ENCODE peak calls at places on chromosomes 16 and 17, in ten cellular contexts. One of them, this sample, is unnamed.

GRCh38 chr17:74527756-74528155 is 3.5 kb downstream of the CD300LB start:
- DNase-seq in cardiac fibroblast: no peak
- DNase-seq in progenitor cell of endocrine pancreas: no peak
- DNase-seq in endodermal cell: no peak
- DNase-seq in fibroblast of mammary gland: no peak
- DNase-seq in CD8-positive, alpha-beta T cell: peak
- DNase-seq in pancreas: no peak
- DNase-seq in transverse colon: no peak
- DNase-seq in uterus: no peak
- DNase-seq in GM13976: no peak
- DNase-seq in this sample: no peak

GRCh38 chr16:85104147-85104546 is 8.1 kb downstream of the CIBAR2 start:
- DNase-seq in cardiac fibroblast: no peak
- DNase-seq in progenitor cell of endocrine pancreas: no peak
- DNase-seq in endodermal cell: peak
- DNase-seq in fibroblast of mammary gland: no peak
- DNase-seq in CD8-positive, alpha-beta T cell: no peak
- DNase-seq in pancreas: no peak
- DNase-seq in transverse colon: no peak
- DNase-seq in uterus: no peak
- DNase-seq in GM13976: no peak
- DNase-seq in this sample: no peak

GRCh38 chr17:12362853-12363252 is 302.8 kb upstream of the MYOCD start:
- DNase-seq in cardiac fibroblast: peak
- DNase-seq in progenitor cell of endocrine pancreas: no peak
- DNase-seq in endodermal cell: no peak
- DNase-seq in fibroblast of mammary gland: no peak
- DNase-seq in CD8-positive, alpha-beta T cell: no peak
- DNase-seq in pancreas: no peak
- DNase-seq in transverse colon: no peak
- DNase-seq in uterus: no peak
- DNase-seq in GM13976: no peak
- DNase-seq in this sample: no peak

GRCh38 chr17:17416400-17417360 is 60.1 kb upstream of the MED9 start:
- DNase-seq in cardiac fibroblast: peak
- DNase-seq in progenitor cell of endocrine pancreas: no peak
- DNase-seq in endodermal cell: peak
- DNase-seq in fibroblast of mammary gland: peak
- DNase-seq in CD8-positive, alpha-beta T cell: peak
- DNase-seq in pancreas: no peak
- DNase-seq in transverse colon: no peak
- DNase-seq in uterus: no peak
- DNase-seq in GM13976: no peak
- DNase-seq in this sample: no peak

GRCh38 chr16:81786321-81786720 is 7.2 kb downstream of the PLCG2 start:
- DNase-seq in cardiac fibroblast: peak
- DNase-seq in progenitor cell of endocrine pancreas: no peak
- DNase-seq in endodermal cell: peak
- DNase-seq in fibroblast of mammary gland: no peak
- DNase-seq in CD8-positive, alpha-beta T cell: no peak
- DNase-seq in pancreas: no peak
- DNase-seq in transverse colon: no peak
- DNase-seq in uterus: no peak
- DNase-seq in GM13976: no peak
- DNase-seq in this sample: no peak

GRCh38 chr17:32943206-32943605 is 15.3 kb downstream of the TMEM98 start:
- DNase-seq in cardiac fibroblast: peak
- DNase-seq in progenitor cell of endocrine pancreas: no peak
- DNase-seq in endodermal cell: peak
- DNase-seq in fibroblast of mammary gland: no peak
- DNase-seq in CD8-positive, alpha-beta T cell: no peak
- DNase-seq in pancreas: peak
- DNase-seq in transverse colon: no peak
- DNase-seq in uterus: no peak
- DNase-seq in GM13976: no peak
- DNase-seq in this sample: no peak

GRCh38 chr16:12757546-12757945 is 46.1 kb downstream of the CPPED1 start:
- DNase-seq in cardiac fibroblast: no peak
- DNase-seq in progenitor cell of endocrine pancreas: no peak
- DNase-seq in endodermal cell: no peak
- DNase-seq in fibroblast of mammary gland: no peak
- DNase-seq in CD8-positive, alpha-beta T cell: no peak
- DNase-seq in pancreas: no peak
- DNase-seq in transverse colon: no peak
- DNase-seq in uterus: no peak
- DNase-seq in GM13976: no peak
- DNase-seq in this sample: no peak

GRCh38 chr17:836154-836553 is 54.0 kb downstream of the MRM3 start:
- DNase-seq in cardiac fibroblast: no peak
- DNase-seq in progenitor cell of endocrine pancreas: no peak
- DNase-seq in endodermal cell: no peak
- DNase-seq in fibroblast of mammary gland: peak
- DNase-seq in CD8-positive, alpha-beta T cell: no peak
- DNase-seq in pancreas: no peak
- DNase-seq in transverse colon: no peak
- DNase-seq in uterus: no peak
- DNase-seq in GM13976: no peak
- DNase-seq in this sample: no peak

GRCh38 chr17:79188048-79188447 is 113.4 kb downstream of the ENGASE start:
- DNase-seq in cardiac fibroblast: peak
- DNase-seq in progenitor cell of endocrine pancreas: peak
- DNase-seq in endodermal cell: peak
- DNase-seq in fibroblast of mammary gland: no peak
- DNase-seq in CD8-positive, alpha-beta T cell: no peak
- DNase-seq in pancreas: no peak
- DNase-seq in transverse colon: no peak
- DNase-seq in uterus: no peak
- DNase-seq in GM13976: peak
- DNase-seq in this sample: peak

DNA sequence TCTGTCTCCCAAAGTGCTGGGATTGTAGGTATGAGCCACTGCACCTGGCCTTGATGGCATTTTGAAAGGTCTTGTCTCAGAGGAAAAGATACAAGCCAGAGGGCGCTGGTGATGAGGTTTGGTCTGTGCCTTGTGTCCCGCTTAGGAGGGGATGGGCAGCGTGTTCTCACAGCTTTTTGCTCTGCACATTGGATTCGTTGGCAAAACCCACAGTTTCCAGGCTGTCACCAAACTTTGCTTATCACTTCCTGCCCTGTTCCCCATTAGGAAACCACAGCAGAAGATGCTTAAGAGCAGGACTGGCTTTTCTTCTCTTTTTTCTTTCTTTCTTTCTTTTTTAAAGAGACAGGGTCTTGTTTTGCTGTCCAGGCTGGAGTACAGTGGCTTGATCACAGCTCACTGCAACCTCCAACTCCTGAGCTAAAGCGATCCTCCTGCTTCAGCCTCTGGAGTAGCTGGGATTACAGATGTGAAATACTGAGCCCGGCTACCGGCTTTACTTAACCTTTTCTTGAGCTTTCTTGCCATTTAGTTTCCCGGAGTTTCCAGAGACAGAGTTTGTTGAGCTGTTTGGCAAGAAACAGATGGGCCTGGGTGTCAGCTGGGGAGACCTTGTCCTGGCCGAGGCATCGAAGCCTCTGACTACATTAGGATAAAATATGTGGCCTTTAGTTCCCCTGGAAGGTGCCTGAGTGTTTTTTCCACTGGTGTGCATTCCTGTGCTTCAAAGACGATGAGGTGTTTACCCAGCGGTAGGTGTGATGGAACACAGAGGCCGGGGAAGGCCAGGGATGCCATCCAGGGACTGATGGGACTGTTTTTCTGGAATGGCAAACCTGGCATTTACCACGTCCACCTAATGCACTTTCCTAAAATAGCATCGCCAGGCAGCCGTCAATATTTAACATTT is 112.9 kb downstream of the ABCC1 start:
- DNase-seq in cardiac fibroblast: no peak
- DNase-seq in progenitor cell of endocrine pancreas: no peak
- DNase-seq in endodermal cell: peak
- DNase-seq in fibroblast of mammary gland: no peak
- DNase-seq in CD8-positive, alpha-beta T cell: no peak
- DNase-seq in pancreas: no peak
- DNase-seq in transverse colon: peak
- DNase-seq in uterus: no peak
- DNase-seq in GM13976: peak
- DNase-seq in this sample: peak
- TF ChIP-seq CTCF in cardiac fibroblast: no peak
- TF ChIP-seq CTCF in progenitor cell of endocrine pancreas: no peak
- TF ChIP-seq CTCF in endodermal cell: peak
- TF ChIP-seq CTCF in fibroblast of mammary gland: no peak
- TF ChIP-seq CTCF in CD8-positive, alpha-beta T cell: no peak
- TF ChIP-seq CTCF in pancreas: no peak
- TF ChIP-seq CTCF in transverse colon: no peak
- TF ChIP-seq CTCF in uterus: no peak
- TF ChIP-seq CTCF in GM13976: no peak
- TF ChIP-seq CTCF in this sample: peak

GRCh38 chr16:64983983-64984382 is 137.9 kb downstream of the CDH11 start:
- DNase-seq in cardiac fibroblast: peak
- DNase-seq in progenitor cell of endocrine pancreas: no peak
- DNase-seq in endodermal cell: peak
- DNase-seq in fibroblast of mammary gland: peak
- DNase-seq in CD8-positive, alpha-beta T cell: no peak
- DNase-seq in pancreas: no peak
- DNase-seq in transverse colon: no peak
- DNase-seq in uterus: peak
- DNase-seq in GM13976: no peak
- DNase-seq in this sample: no peak
- TF ChIP-seq CTCF in cardiac fibroblast: peak
- TF ChIP-seq CTCF in progenitor cell of endocrine pancreas: peak
- TF ChIP-seq CTCF in endodermal cell: peak
- TF ChIP-seq CTCF in fibroblast of mammary gland: peak
- TF ChIP-seq CTCF in CD8-positive, alpha-beta T cell: no peak
- TF ChIP-seq CTCF in pancreas: no peak
- TF ChIP-seq CTCF in transverse colon: peak
- TF ChIP-seq CTCF in uterus: no peak
- TF ChIP-seq CTCF in GM13976: peak
- TF ChIP-seq CTCF in this sample: no peak

DNA sequence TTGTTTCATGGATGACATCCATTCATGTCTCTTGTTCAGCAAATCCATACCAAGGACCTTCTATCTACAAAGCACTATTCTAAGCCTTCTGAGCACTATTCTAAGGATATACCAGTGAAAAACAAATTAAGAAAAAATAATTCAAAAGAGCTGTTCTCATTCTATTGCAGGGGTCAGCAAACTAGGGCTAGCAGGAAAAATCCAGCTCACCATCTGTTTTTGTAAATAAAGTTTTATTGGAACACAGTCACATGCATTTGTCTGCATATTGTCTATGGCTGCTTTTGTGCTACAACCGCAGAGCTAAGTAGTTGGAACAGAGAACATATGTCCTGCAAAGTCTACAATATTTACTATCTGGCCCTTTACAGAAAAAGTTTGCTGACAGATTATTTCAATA is 222.7 kb upstream of the DYNLRB2 start:
- DNase-seq in cardiac fibroblast: no peak
- DNase-seq in progenitor cell of endocrine pancreas: no peak
- DNase-seq in endodermal cell: no peak
- DNase-seq in fibroblast of mammary gland: no peak
- DNase-seq in CD8-positive, alpha-beta T cell: no peak
- DNase-seq in pancreas: no peak
- DNase-seq in transverse colon: no peak
- DNase-seq in uterus: no peak
- DNase-seq in GM13976: no peak
- DNase-seq in this sample: no peak
- TF ChIP-seq CTCF in cardiac fibroblast: no peak
- TF ChIP-seq CTCF in progenitor cell of endocrine pancreas: no peak
- TF ChIP-seq CTCF in endodermal cell: no peak
- TF ChIP-seq CTCF in fibroblast of mammary gland: no peak
- TF ChIP-seq CTCF in CD8-positive, alpha-beta T cell: no peak
- TF ChIP-seq CTCF in pancreas: no peak
- TF ChIP-seq CTCF in transverse colon: no peak
- TF ChIP-seq CTCF in uterus: no peak
- TF ChIP-seq CTCF in GM13976: no peak
- TF ChIP-seq CTCF in this sample: no peak

GRCh38 chr17:19242926-19243325 is 5.8 kb downstream of the EPN2 start:
- DNase-seq in cardiac fibroblast: no peak
- DNase-seq in progenitor cell of endocrine pancreas: no peak
- DNase-seq in endodermal cell: no peak
- DNase-seq in fibroblast of mammary gland: no peak
- DNase-seq in CD8-positive, alpha-beta T cell: no peak
- DNase-seq in pancreas: no peak
- DNase-seq in transverse colon: no peak
- DNase-seq in uterus: no peak
- DNase-seq in GM13976: no peak
- DNase-seq in this sample: no peak

GRCh38 chr17:19242323-19242722 is 5.2 kb downstream of the EPN2 start:
- DNase-seq in cardiac fibroblast: no peak
- DNase-seq in progenitor cell of endocrine pancreas: no peak
- DNase-seq in endodermal cell: no peak
- DNase-seq in fibroblast of mammary gland: no peak
- DNase-seq in CD8-positive, alpha-beta T cell: no peak
- DNase-seq in pancreas: no peak
- DNase-seq in transverse colon: no peak
- DNase-seq in uterus: no peak
- DNase-seq in GM13976: no peak
- DNase-seq in this sample: no peak

GRCh38 chr17:19238167-19238505 is 970 bp downstream of the EPN2 start:
- DNase-seq in cardiac fibroblast: peak
- DNase-seq in progenitor cell of endocrine pancreas: peak
- DNase-seq in endodermal cell: peak
- DNase-seq in fibroblast of mammary gland: no peak
- DNase-seq in CD8-positive, alpha-beta T cell: no peak
- DNase-seq in pancreas: peak
- DNase-seq in transverse colon: peak
- DNase-seq in uterus: peak
- DNase-seq in GM13976: peak
- DNase-seq in this sample: peak

GRCh38 chr17:19239544-19239943 is 2.4 kb downstream of the EPN2 start:
- DNase-seq in cardiac fibroblast: no peak
- DNase-seq in progenitor cell of endocrine pancreas: no peak
- DNase-seq in endodermal cell: no peak
- DNase-seq in fibroblast of mammary gland: no peak
- DNase-seq in CD8-positive, alpha-beta T cell: no peak
- DNase-seq in pancreas: no peak
- DNase-seq in transverse colon: no peak
- DNase-seq in uterus: no peak
- DNase-seq in GM13976: no peak
- DNase-seq in this sample: no peak

DNA sequence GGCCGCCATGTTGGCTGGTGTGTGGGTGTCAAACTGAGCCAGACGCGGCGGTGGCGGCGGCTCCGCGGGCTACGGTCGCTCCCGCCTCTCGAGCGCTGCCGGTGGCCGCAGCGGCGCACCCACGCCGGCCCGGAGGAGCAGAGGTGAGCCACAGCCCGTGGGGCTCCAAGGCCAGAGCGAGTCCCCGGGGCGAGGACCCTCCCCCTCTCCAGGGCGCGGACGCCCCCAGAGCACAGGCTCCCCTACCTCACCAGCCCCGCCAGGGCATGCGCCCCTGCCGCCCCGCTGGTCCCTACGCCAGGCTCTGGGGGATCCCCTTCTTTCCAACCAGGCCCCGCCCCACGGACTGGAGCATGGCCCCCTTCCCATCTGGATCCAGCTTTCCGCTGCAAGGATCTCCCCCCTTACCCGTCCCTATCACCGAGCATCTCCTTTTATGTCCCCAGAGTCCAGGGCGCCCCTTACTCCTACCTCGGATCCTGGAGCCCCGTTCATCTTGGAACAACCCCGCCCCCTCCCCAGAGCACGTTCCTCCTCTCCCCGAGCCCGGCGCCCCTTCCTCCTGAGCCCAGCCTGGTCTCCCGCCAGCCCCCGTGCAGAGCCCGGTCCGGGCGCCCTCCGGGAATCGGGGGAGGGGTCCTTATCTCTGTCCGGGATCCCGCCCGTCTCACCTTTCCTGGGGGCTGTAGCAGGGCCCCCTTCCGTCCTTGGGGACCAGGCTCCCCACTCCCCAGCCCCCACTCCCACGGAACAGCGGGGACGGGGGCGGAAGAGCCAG is 412 bp downstream of the EPN2 start:
- DNase-seq in cardiac fibroblast: no peak
- DNase-seq in progenitor cell of endocrine pancreas: peak
- DNase-seq in endodermal cell: peak
- DNase-seq in fibroblast of mammary gland: no peak
- DNase-seq in CD8-positive, alpha-beta T cell: no peak
- DNase-seq in pancreas: peak
- DNase-seq in transverse colon: peak
- DNase-seq in uterus: peak
- DNase-seq in GM13976: peak
- DNase-seq in this sample: peak
- TF ChIP-seq CTCF in cardiac fibroblast: no peak
- TF ChIP-seq CTCF in progenitor cell of endocrine pancreas: peak
- TF ChIP-seq CTCF in endodermal cell: peak
- TF ChIP-seq CTCF in fibroblast of mammary gland: no peak
- TF ChIP-seq CTCF in CD8-positive, alpha-beta T cell: no peak
- TF ChIP-seq CTCF in pancreas: peak
- TF ChIP-seq CTCF in transverse colon: peak
- TF ChIP-seq CTCF in uterus: peak
- TF ChIP-seq CTCF in GM13976: no peak
- TF ChIP-seq CTCF in this sample: peak

This sample was measured in GM10248.